ENCODE peak calls at places on chromosomes 16 and 17, in seven cellular contexts. M, A, U, W, B, Q and E are unnamed samples.

GRCh38 chr16:54407596-54407995 is 121.0 kb upstream of the IRX3 start:
- DNase-seq in M (no peak), B (no peak), W (no peak), Q (no peak), A (no peak), U (no peak), E (no peak)

GRCh38 chr17:72788950-72789585 is 303.4 kb downstream of the SLC39A11 start:
- DNase-seq in B (no peak), A (no peak), U (no peak), M (no peak), W (no peak), Q (peak; percentile 85), E (no peak)

GRCh38 chr17:38322156-38322779 is 21.5 kb downstream of the GPR179 start:
- DNase-seq in Q (peak; percentile 48), M (peak; percentile 85), U (peak; percentile 80), A (peak; percentile 28), B (no peak), W (no peak), E (peak; percentile 43)

GRCh38 chr16:28193530-28194423 is 18.0 kb downstream of the XPO6 start:
- DNase-seq in U (no peak), B (no peak), Q (no peak), A (no peak), W (no peak), M (no peak), E (no peak)

GRCh38 chr17:1736348-1737281 is 6.1 kb upstream of the SERPINF2 start:
- DNase-seq in W (no peak), U (peak; percentile 82), B (no peak), A (no peak), Q (peak; percentile 98), M (peak; percentile 43), E (no peak)

GRCh38 chr16:51762081-51762995 is 611.3 kb upstream of the SALL1 start:
- DNase-seq in U (peak; percentile 66), B (peak; percentile 19), M (peak; percentile 76), W (no peak), A (no peak), Q (peak; percentile 52), E (peak; percentile 65)

GRCh38 chr17:6437466-6437865 is 2.5 kb upstream of the AIPL1 start:
- DNase-seq in A (no peak), U (no peak), Q (no peak), B (no peak), M (no peak), W (no peak), E (no peak)

GRCh38 chr16:29736112-29736511 is 9.7 kb downstream of the C16orf54 start:
- DNase-seq in W (no peak), M (peak; percentile 53), Q (peak; percentile 42), A (no peak), B (no peak), U (peak; percentile 15), E (no peak)

GRCh38 chr17:39376434-39376833 is 25.0 kb downstream of the FBXL20 start:
- DNase-seq in B (no peak), A (no peak), M (no peak), Q (no peak), W (peak; percentile 23), U (no peak), E (no peak)

GRCh38 chr17:45940293-45940692 is 45.9 kb downstream of the MAPT start:
- DNase-seq in A (no peak), Q (no peak), B (no peak), M (no peak), U (no peak), W (no peak), E (no peak)

GRCh38 chr16:30010817-30011504 is at the start of gene DOC2A:
- DNase-seq in W (no peak), A (no peak), U (peak; percentile 74), Q (no peak), B (no peak), M (peak; percentile 93), E (peak; percentile 35)

GRCh38 chr16:67456383-67457140 is 24.4 kb downstream of the ATP6V0D1 start:
- DNase-seq in Q (no peak), A (no peak), U (peak; percentile 43), M (peak; percentile 51), W (no peak), B (no peak), E (no peak)

GRCh38 chr16:66616592-66616991 is 12.1 kb downstream of the CMTM3 start:
- DNase-seq in M (no peak), U (no peak), W (no peak), B (no peak), A (no peak), Q (no peak), E (no peak)

GRCh38 chr16:89383095-89384003 is 107.0 kb downstream of the ANKRD11 start:
- DNase-seq in Q (peak; percentile 45), A (no peak), B (no peak), M (peak; percentile 89), U (peak; percentile 75), W (no peak), E (peak; percentile 91)

GRCh38 chr16:49748322-49748721 is 107.6 kb downstream of the ZNF423 start:
- DNase-seq in M (no peak), W (no peak), B (no peak), Q (no peak), A (peak; percentile 26), U (no peak), E (no peak)

GRCh38 chr17:80678621-80679020 is 134.0 kb downstream of the RPTOR start:
- DNase-seq in U (peak; percentile 20), Q (no peak), B (no peak), M (no peak), W (no peak), A (no peak), E (no peak)

GRCh38 chr16:73027655-73028220 is 20.2 kb downstream of the ZFHX3 start:
- DNase-seq in W (no peak), Q (no peak), B (no peak), A (no peak), U (no peak), M (no peak), E (no peak)

GRCh38 chr16:57627184-57627871 is 1.1 kb upstream of the ADGRG1 start:
- DNase-seq in Q (peak; percentile 42), W (no peak), B (no peak), U (no peak), A (no peak), M (peak; percentile 59), E (peak; percentile 27)

GRCh38 chr16:57628782-57629181 is 352 bp downstream of the ADGRG1 start:
- DNase-seq in M (no peak), B (no peak), Q (no peak), A (no peak), U (no peak), W (no peak), E (no peak)

GRCh38 chr16:57626420-57627170 is 1.8 kb upstream of the ADGRG1 start:
- DNase-seq in M (no peak), B (no peak), Q (no peak), A (no peak), W (no peak), U (no peak), E (no peak)

GRCh38 chr16:57629516-57630401 is 1.3 kb downstream of the ADGRG1 start:
- DNase-seq in A (no peak), B (no peak), M (no peak), W (no peak), Q (no peak), U (peak; percentile 35), E (no peak)

DNA sequence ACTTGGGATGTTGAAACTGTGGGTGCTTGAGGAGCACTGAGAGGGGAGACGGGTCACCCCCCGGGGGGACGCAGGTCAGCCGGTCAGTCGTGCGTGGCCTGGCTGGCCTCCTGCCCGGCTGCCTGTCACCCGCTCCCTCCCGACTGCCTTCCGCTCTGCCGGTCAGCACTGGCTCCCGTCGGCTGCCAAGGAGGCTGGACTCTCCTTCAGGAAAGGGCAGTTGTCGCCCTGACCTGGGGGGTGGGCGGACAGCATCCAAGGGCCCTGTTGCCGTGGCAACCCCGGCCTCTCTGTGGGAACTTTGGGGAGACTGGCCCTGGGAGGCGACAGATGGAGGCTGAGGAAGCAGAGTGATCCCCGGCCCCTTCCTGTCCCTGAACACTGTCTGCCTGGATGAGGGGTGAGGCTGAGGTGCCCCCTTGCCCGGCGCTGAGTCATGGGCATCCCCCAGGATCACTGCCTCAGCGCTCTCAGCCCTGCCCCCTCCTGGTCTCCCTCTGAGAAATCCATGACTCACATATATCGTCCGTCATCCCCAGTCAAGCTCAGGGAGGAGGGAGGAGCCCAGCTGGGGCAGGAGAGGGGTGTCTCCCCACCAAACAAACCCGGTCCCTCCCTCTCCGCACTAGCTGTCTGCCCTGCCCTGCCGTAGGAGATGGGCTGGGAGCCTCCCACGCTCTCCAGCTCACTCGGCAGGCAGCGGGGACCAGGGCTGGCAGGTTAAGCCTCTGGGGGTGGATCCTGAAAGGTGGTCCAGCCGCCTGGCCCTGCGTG is at the start of gene ADGRG1:
- DNase-seq in B (peak; percentile 65), A (peak; percentile 71), Q (peak; percentile 67), M (peak; percentile 80), U (peak; percentile 94), W (no peak), E (peak; percentile 77)
- TF ChIP-seq JUND in B (peak; percentile 82), A (no peak), Q (peak; percentile 24), M (peak; percentile 93), U (peak; percentile 72), W (no peak), E (no peak)

GRCh38 chr17:35129154-35129972 is 7.9 kb downstream of the FNDC8 start:
- DNase-seq in Q (no peak), A (no peak), W (no peak), U (no peak), M (no peak), B (no peak), E (no peak)

GRCh38 chr17:35132816-35133550 is 9.1 kb downstream of the NLE1 start:
- DNase-seq in W (no peak), B (no peak), U (no peak), A (no peak), M (no peak), Q (no peak), E (no peak)

GRCh38 chr17:35129973-35130351 is 8.5 kb downstream of the FNDC8 start:
- DNase-seq in W (no peak), A (no peak), Q (no peak), B (no peak), M (no peak), U (no peak), E (no peak)

GRCh38 chr17:35130392-35130791 is 9.0 kb downstream of the FNDC8 start:
- DNase-seq in Q (no peak), U (no peak), W (no peak), A (no peak), B (no peak), M (no peak), E (no peak)

GRCh38 chr17:35132099-35132498 is 10.0 kb downstream of the NLE1 start:
- DNase-seq in A (no peak), M (no peak), B (no peak), Q (no peak), U (no peak), W (no peak), E (no peak)
- TF ChIP-seq JUND in A (no peak), M (no peak), B (no peak), Q (no peak), U (no peak), W (no peak), E (no peak)

GRCh38 chr17:16250635-16251034 is 33.6 kb downstream of the PIGL start:
- DNase-seq in W (no peak), B (no peak), Q (peak; percentile 70), U (no peak), A (no peak), M (no peak), E (no peak)
- TF ChIP-seq JUND in W (no peak), B (no peak), Q (no peak), U (no peak), A (no peak), M (no peak), E (no peak)

DNA sequence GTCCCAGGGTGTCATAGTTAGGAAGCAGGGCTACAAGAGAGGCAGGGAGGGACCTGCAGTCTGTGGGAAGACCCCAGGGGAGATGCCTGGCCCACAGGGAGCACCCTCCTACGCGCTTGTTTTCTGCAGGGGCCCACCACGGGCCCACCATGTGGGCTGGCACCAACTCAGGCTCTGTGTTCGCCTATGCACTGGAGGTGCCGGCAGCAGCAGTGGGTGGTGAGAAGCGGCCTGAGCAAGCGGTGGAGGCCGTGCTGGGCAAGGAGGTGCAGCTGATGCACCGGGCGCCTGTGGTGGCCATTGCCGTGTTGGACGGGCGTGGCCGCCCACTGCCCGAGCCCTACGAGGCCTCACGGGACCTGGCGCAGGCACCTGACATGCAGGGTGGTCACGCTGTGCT is 15.0 kb downstream of the LLGL1 start:
- DNase-seq in U (no peak), Q (no peak), B (no peak), M (no peak), W (no peak), A (no peak), E (no peak)
- TF ChIP-seq JUND in U (no peak), Q (no peak), B (no peak), M (no peak), W (no peak), A (no peak), E (no peak)